ENCODE peak calls at places on chromosomes 16 and 17, in seven cellular contexts. B is GM12892, I is GM12878, E is SK-N-SH, T is K562, X is H1, J is HepG2. A is an unnamed sample.

GRCh38 chr16:19812986-19813385 is 71.7 kb downstream of the GPRC5B start:
- DNase-seq in T (no peak), B (no peak), E (no peak), J (no peak), X (no peak), I (no peak), A (no peak)

GRCh38 chr17:61504697-61505096 is 52.5 kb downstream of the TBX4 start:
- DNase-seq in X (no peak), T (no peak), J (peak), E (no peak), I (no peak), B (no peak), A (no peak)

GRCh38 chr17:49969134-49969759 is at the start of gene DLX4:
- DNase-seq in B (peak), I (no peak), J (no peak), X (no peak), T (peak), E (peak), A (no peak)

GRCh38 chr16:4362476-4363250 is 9.0 kb upstream of the VASN start:
- DNase-seq in T (no peak), B (no peak), J (no peak), E (no peak), X (no peak), I (no peak), A (no peak)

GRCh38 chr16:56604966-56605365 is 3.4 kb upstream of the MT2A start:
- DNase-seq in J (no peak), I (no peak), E (no peak), B (no peak), T (no peak), X (no peak), A (no peak)

GRCh38 chr17:15944720-15945492 is at the start of gene ADORA2B:
- DNase-seq in T (peak), X (no peak), B (peak), J (peak), I (no peak), E (peak), A (peak)

GRCh38 chr16:7221157-7221556 is 111.5 kb upstream of the RBFOX1 start:
- DNase-seq in J (no peak), I (no peak), E (no peak), B (no peak), T (no peak), X (no peak), A (no peak)

GRCh38 chr16:72743011-72743761 is 304.7 kb downstream of the ZFHX3 start:
- DNase-seq in J (no peak), E (no peak), B (no peak), I (no peak), X (no peak), T (no peak), A (no peak)

GRCh38 chr16:67277294-67277998 is 1.9 kb upstream of the PLEKHG4 start:
- DNase-seq in E (no peak), X (no peak), T (peak), I (no peak), B (no peak), J (peak), A (no peak)

GRCh38 chr16:69917739-69918138 is 33.4 kb upstream of the CLEC18A start:
- DNase-seq in X (peak), B (no peak), E (no peak), J (no peak), T (no peak), I (no peak), A (no peak)

GRCh38 chr17:77948690-77949114 is 9.8 kb upstream of the TNRC6C start:
- DNase-seq in J (peak), B (no peak), T (no peak), X (no peak), E (peak), I (no peak), A (no peak)

GRCh38 chr17:38676706-38677504 is 2.1 kb upstream of the EPOP start:
- DNase-seq in X (peak), E (peak), T (peak), J (peak), I (peak), B (peak), A (peak)

DNA sequence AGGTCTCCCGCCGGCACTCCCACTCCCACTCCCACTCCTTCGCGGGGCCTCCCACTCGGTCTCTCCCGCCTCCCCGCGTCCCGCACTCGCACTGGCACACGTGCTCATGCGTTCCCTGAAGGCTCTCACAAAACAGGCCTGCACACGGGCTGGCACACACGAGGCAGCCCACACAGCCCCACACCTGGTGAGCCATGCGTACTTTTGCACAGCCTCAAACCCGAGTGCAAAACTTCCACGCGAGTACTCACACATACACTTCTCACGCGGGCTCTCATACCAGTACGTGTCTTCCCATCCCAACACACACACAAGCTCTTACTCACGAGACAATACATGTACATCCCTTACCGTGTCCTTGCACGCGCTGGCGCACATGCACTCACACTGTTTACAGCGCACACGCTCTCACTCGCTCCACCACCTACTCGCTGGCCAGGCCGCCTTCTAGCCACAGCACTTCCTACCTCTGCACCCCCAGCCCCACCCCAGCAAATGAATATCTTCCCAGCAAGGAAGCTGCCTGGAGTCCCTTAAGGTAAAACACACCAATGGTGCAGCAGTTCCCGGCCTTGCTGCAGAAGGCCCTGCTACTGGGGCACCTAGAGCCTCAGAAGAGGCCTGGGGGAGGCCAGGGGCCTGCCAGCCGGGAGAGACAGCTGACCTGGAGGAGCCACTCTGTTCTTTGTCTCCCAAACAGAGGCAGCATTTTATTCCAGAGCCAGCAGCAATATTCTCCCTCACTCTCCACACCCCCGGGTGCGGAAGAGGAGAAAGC is 533 bp upstream of the KIFC3 start:
- DNase-seq in B (no peak), T (no peak), X (no peak), E (peak), J (peak), I (no peak), A (no peak)
- TF ChIP-seq TAF1 in B (no peak), T (peak), X (no peak), E (no peak), J (peak), I (no peak), A (no peak)

DNA sequence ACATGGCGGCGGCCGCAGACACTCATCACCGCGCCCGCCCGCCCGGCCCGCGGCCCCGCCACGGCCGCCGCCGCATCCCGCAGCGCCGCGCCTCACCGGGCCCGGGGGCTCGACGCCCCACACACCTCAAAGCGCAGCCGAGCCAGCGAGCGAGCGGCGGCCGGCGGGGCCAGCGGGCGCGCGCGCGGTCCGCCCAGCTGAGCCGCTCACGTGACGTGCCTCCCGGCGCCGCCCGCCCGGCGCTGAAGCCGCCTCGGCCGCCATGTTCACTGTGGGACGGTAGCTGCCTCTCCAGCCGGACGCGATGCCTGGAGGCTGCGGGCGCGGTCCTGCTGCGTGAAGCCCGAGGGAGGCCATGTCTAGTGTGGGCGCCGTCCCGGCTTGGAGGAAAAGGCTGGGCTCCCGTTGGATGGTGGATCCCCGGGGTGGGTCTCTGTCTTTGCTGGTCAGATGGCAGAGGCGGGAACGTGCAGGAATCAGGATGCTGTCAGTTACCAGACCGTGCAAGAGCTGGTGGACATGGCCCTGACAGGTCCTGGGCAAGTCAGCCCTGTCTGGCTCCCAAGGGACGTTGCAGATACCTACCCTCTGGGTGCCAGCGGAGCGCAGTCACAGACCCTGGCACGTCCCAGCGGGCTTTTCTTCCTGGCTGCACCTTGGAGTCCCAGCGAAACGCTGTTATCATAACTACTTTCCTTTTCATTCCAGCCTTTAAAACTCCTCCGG is at the start of gene USP31:
- DNase-seq in B (peak), T (peak), E (peak), J (peak), I (peak), X (peak), A (peak)
- TF ChIP-seq POLR2AphosphoS5 in B (no peak), T (no peak), E (no peak), J (no peak), I (no peak), X (no peak), A (no peak)

DNA sequence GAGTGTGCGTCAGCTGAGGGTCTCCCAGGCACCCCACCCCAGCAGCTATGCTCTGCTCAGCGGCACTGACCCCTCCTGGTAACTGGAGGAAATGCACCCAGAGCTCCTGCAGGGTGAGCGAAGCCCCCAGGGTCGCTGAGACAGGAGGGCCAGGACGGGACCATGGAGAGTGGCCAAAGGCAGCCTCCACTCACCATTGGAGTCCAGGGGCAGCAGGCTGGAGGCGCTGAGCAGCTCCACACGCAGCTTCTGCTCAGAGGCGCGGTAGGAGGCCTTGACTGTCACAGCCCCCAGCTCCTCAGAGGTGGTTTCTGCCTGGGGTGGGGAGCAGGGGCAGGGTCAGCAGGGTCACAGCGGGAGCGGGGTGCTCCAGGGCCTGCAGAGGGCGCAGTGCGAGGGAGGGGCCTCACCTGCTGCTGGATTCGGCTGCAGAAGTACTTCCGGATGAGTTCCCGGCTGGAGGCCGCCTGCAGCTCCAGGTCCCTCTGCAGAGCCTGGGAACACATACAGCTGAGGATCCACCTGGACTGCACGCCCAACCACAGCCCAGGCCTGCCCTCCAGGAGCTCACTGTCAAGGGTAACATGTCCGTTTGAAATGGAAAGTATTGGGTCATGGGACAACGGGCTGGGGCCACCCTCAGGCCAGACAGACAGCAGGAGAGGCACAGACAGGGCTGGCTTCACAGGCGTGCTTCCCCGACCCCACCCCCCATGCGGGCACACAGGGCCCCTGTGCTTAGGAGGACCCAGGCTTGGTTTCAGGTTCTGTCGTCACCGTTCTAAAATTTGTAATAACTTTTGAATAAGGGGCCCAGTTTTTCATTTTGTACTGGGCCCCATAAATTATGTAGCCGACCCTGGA is 13.8 kb downstream of the UNC13D start:
- DNase-seq in X (peak), J (no peak), I (no peak), B (no peak), E (peak), T (no peak), A (no peak)
- TF ChIP-seq TAF1 in X (peak), J (no peak), I (no peak), B (no peak), E (no peak), T (no peak), A (no peak)

DNA sequence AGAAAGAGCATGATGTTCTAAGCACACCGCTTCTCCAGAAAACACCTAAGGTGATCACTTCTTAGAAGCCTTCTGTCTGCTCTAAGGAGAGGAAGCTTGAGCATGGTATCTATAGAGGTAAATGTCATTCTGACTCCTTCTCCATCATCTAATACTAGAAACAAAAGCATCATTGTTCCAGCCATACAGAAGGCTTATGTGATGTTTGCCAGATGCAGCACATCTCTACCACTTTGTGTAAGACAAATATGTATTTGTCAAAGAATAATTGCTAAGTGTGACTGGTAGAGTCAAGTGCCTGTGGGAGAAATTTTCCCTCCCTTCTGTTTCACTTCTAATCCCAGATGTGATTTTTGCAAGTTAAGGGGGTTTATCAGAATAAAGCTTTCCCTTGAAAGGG is 217.1 kb downstream of the HS3ST3A1 start:
- DNase-seq in J (peak), X (no peak), E (no peak), T (no peak), B (no peak), I (no peak), A (no peak)
- TF ChIP-seq POLR2AphosphoS5 in J (no peak), X (no peak), E (no peak), T (no peak), B (no peak), I (no peak), A (no peak)

DNA sequence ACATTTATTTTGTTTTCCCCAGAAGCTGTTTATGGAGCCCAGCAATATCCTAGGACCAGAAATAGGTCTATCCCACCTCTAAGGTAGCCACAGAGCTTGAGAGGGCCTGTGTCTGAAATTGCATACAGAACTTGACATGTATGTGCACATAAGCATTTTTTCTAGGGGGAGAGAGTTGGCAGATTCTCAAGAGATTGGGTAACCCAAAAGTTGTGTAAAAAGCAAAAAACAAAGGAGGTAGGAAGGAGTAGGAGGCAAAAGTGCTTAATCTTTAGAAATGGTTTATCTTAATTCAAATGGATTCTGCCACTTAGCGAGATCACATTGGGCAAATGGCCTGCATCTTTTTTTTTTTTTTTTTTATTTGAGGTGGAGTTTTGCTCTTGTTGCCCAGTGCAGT is 3.5 kb downstream of the PLK1 start:
- DNase-seq in T (no peak), E (no peak), J (no peak), I (no peak), X (no peak), B (no peak), A (no peak)
- TF ChIP-seq TAF1 in T (no peak), E (no peak), J (no peak), I (no peak), X (no peak), B (no peak), A (no peak)

DNA sequence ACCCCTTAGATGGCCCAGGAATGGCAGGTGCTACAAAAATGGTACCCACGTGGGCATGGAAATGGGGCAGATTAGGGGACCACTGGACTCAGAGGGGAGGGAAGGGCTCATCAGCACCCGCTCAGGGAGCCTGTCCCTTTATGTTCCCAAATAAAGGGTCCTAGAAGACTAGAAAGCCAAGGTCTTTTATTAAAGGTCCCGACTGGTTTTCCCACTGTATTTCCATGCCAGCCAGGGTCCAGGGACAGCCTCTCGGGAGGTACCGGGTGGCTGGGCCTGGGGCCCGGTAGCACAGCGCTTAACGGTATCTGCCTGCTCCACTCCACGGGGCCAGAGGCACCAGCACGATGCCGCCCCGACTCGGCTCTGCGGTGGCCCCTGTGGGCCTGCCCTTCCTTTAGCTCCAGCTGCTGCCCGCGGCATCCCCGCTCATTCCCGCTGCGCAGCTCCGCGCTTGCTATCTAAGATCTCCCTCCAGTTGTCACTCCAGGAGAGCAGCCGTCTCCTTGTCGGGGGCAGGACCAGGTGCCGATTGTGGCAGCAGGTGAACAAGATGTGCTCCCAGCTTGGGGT is 1.4 kb downstream of the NT5C start:
- DNase-seq in J (no peak), B (no peak), I (no peak), T (peak), E (peak), X (no peak), A (no peak)
- TF ChIP-seq POLR2AphosphoS5 in J (no peak), B (peak), I (no peak), T (no peak), E (no peak), X (no peak), A (no peak)

GRCh38 chr17:7686221-7687071 is 844 bp downstream of the TP53 start:
- DNase-seq in T (peak), I (peak), X (no peak), B (peak), E (peak), J (peak), A (no peak)
- TF ChIP-seq TAF1 in T (peak), I (peak), X (peak), B (peak), E (peak), J (peak), A (peak)

GRCh38 chr17:75238684-75239191 is 22.7 kb downstream of the GGA3 start:
- DNase-seq in J (peak), T (peak), E (peak), I (no peak), X (no peak), B (peak), A (peak)

GRCh38 chr17:75240394-75241142 is 20.8 kb downstream of the GGA3 start:
- DNase-seq in E (peak), T (peak), J (peak), B (no peak), X (no peak), I (no peak), A (peak)

GRCh38 chr17:75238020-75238580 is 23.3 kb downstream of the GGA3 start:
- DNase-seq in X (no peak), E (no peak), J (no peak), B (no peak), T (no peak), I (no peak), A (no peak)

GRCh38 chr17:75239778-75240393 is 21.5 kb downstream of the GGA3 start:
- DNase-seq in I (no peak), X (no peak), E (no peak), T (no peak), J (no peak), B (no peak), A (no peak)

DNA sequence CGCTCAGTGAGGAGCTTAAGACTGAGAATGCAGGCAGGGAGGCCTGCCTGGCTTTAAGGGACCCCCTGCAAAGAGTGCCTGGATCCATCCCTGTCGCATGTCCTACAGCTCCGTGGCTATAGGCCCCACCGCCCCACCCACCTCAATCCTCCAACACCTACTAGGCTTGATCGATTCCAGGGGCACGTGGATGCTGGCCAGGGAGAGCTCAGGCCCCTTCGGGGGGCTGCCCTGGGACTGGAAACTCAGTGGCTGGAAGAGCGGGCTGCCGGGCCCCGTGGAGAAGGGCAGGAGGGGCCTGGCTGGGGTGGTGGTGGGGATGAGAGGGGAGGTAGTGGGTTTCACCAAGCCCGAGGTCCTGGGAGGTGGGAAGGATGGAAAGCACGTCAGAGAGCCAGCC is 22.2 kb downstream of the GGA3 start:
- DNase-seq in J (no peak), T (no peak), B (no peak), X (no peak), I (no peak), E (no peak), A (no peak)
- TF ChIP-seq POLR2AphosphoS5 in J (no peak), T (no peak), B (no peak), X (no peak), I (no peak), E (no peak), A (peak)

A was measured in GM12891.